ENCODE peak calls at places on chromosomes 7 and 10, in ten cellular contexts. O is heart left ventricle, C is sigmoid colon, J is epithelial cell of proximal tubule, Q is SK-N-SH, V is epithelial cell of esophagus, H is OCI-LY7, B is left ventricle myocardium inferior, U is Peyer's patch, W is brain microvascular endothelial cell. Z is an unnamed sample.

GRCh38 chr10:34739915-34740314 is 75.2 kb downstream of the PARD3 start:
- DNase-seq in Q (no peak), B (peak), V (peak), U (peak), H (no peak), C (peak), J (no peak), O (peak), W (peak), Z (peak)

GRCh38 chr10:119933179-119933578 is 40.6 kb downstream of the SEC23IP start:
- DNase-seq in V (no peak), B (no peak), O (no peak), C (no peak), H (peak), W (no peak), Q (peak), U (no peak), J (no peak), Z (no peak)

GRCh38 chr10:124422742-124423141 is 4.0 kb upstream of the OAT start:
- DNase-seq in B (no peak), C (no peak), W (no peak), Q (no peak), U (no peak), H (no peak), O (no peak), J (no peak), V (no peak), Z (no peak)

GRCh38 chr7:144437370-144438191 is 34.1 kb upstream of the NOBOX start:
- DNase-seq in J (peak), Q (peak), V (peak), B (no peak), U (no peak), C (no peak), W (peak), H (peak), O (no peak), Z (peak)

GRCh38 chr7:55415173-55415778 is 50.1 kb downstream of the LANCL2 start:
- DNase-seq in W (peak), B (peak), U (peak), Q (peak), C (peak), O (peak), H (peak), V (peak), J (no peak), Z (peak)

GRCh38 chr10:72009430-72010081 is 45.4 kb downstream of the CHST3 start:
- DNase-seq in B (peak), C (peak), W (peak), O (peak), H (no peak), Q (peak), U (no peak), J (no peak), V (peak), Z (peak)

GRCh38 chr10:89217057-89217990 is 10.2 kb upstream of the CH25H start:
- DNase-seq in W (peak), U (no peak), Q (peak), B (peak), C (peak), V (peak), O (no peak), J (no peak), H (peak), Z (peak)

GRCh38 chr10:132392811-132393694 is 3.9 kb upstream of the PWWP2B start:
- DNase-seq in V (peak), O (peak), C (peak), Q (no peak), U (peak), B (peak), W (no peak), H (no peak), J (no peak), Z (peak)

GRCh38 chr7:41955475-41956243 is 252.8 kb upstream of the INHBA start:
- DNase-seq in B (peak), U (peak), H (no peak), V (peak), W (peak), O (peak), Q (no peak), J (peak), C (peak), Z (peak)

GRCh38 chr7:144776447-144776846 is 59.4 kb downstream of the TPK1 start:
- DNase-seq in Q (no peak), U (no peak), W (no peak), O (no peak), V (no peak), C (no peak), H (no peak), B (no peak), J (no peak), Z (no peak)

GRCh38 chr7:1621718-1622117 is 48.4 kb upstream of the ELFN1 start:
- DNase-seq in W (no peak), U (no peak), H (no peak), J (no peak), V (no peak), B (no peak), C (no peak), Q (no peak), O (peak), Z (no peak)

GRCh38 chr10:78205457-78205856 is 171.8 kb downstream of the RPS24 start:
- DNase-seq in V (no peak), Q (no peak), O (no peak), U (no peak), J (no peak), B (no peak), W (no peak), H (peak), C (no peak), Z (no peak)

GRCh38 chr10:57624856-57625592 is 642.7 kb downstream of the IPMK start:
- DNase-seq in C (no peak), B (no peak), U (no peak), Q (no peak), V (peak), H (no peak), J (no peak), W (no peak), O (no peak), Z (no peak)

GRCh38 chr7:101519324-101520017 is 109.6 kb downstream of the MYL10 start:
- DNase-seq in W (peak), B (no peak), O (peak), H (no peak), V (no peak), U (no peak), J (no peak), Q (no peak), C (no peak), Z (peak)

GRCh38 chr10:126060232-126060935 is 164.0 kb downstream of the FANK1 start:
- DNase-seq in J (no peak), W (peak), B (peak), O (no peak), V (peak), C (no peak), Q (no peak), H (no peak), U (no peak), Z (peak)

DNA sequence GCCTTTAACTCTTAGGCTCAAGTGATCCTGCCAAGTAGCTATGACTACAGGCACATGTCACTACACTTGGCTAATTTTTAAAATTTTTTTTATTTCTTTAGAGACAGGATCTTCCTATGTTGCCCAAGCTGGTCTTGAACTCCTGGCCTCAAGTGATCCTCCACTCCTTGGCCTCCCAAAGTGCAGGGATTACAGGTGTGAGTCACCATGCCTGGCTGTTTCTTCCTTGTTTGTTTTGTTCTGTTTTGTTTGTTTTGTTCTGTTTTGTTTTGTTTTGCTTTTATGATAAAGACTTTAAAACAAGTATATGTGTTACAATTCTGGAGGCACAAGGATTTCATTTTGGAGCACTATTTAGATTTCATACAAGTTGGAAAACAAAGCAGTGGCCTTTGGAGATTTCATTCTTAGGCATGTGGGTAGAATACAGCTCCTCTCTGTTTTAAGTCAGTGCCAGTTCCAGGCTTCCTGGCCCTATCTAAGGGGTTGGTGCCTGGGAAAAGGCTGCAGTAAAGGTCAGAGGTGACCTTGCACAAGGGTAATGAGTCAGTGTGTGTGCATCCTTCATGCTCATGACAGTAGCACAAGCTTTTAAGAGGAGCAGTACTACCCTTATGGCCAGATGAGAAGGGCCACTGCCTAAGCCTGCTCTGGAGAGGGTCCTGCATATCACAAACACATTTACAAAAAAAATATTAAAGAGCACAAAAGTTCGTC is 17.8 kb downstream of the FGFBP3 start:
- DNase-seq in C (no peak), O (no peak), B (no peak), U (no peak), W (peak), Q (no peak), J (peak), V (peak), H (no peak), Z (peak)
- H3K4me3 ChIP-seq in C (no peak), O (no peak), B (no peak), U (no peak), W (no peak), Q (no peak), J (no peak), V (no peak), H (no peak), Z (no peak)

DNA sequence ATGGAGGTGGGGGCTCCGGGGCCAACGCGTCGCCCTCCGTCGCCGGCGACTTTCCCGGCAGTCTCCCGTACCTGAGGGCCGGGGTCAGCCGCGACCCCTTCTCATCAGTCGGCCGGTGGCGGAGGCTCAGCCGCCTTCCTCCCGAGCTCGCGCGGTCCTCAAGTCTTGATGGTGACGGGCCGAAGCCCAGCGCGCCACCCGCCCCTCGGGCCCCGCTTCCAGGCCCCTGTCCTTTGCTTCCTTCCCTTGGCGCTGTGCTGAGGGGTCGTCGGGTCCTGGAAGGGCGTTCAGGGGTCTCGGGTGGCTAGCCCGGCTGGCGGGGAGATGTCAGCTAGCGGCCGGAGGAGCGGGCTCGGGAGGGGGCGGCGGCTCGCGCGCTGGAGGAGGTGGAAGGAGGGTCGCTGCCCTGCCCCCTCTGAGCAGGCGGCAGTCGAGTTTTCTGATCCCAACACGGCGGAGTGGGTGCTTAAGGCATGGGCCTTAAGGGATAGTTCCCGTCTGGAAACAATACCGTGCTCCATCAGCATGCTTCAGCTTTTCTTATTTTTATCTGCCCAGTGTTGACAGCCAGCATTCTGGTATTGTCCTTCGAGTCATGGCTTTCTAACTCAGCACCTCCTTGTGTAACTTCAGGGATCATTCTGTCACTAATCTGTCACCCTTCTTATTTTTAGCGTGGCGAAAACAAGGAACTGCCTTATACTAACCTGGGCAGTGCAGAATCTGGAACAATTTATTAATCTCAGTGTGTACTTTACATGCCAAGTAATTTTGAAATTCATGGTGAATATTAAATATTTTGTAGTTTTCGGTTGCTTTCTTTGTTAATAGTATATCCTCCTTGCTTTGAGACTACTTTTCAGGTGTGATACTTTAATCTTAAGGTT is 748 bp downstream of the PHTF2 start:
- DNase-seq in C (peak), W (peak), O (peak), J (no peak), U (no peak), Q (peak), H (peak), V (peak), B (peak), Z (peak)
- TF ChIP-seq CTCF in C (peak), W (no peak), O (no peak), J (no peak), U (no peak), Q (peak), H (no peak), V (no peak), B (no peak), Z (no peak)

DNA sequence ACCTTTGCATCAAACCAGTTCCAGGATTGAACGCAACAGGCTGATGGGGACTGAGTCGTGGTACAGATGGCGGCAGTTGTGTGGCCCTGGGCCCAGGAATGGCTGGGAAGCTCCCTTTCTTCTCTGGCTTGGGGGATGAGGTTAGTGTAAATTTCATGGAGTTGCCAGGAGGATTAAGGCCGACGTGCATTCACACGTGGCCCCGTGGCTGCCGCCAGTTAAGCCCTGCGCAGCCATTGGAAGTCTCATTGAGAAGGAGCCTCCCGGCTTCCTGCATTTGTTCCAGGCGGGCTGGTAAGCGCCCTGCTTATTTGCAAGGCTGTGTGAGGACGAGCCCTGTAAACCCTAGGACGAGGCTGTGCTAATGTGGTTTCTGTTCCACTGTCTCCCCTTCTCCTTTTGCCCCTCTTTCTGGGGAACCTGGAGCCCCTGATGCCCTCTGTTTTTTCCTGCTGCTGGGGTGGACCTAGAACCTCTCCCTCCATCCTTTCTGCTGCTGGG is 174.7 kb upstream of the TNRC18 start:
- DNase-seq in J (no peak), U (peak), Q (no peak), H (no peak), V (no peak), W (no peak), B (no peak), O (no peak), C (peak), Z (peak)
- H3K4me3 ChIP-seq in J (no peak), U (no peak), Q (no peak), H (no peak), V (no peak), W (no peak), B (no peak), O (no peak), C (no peak), Z (peak)

DNA sequence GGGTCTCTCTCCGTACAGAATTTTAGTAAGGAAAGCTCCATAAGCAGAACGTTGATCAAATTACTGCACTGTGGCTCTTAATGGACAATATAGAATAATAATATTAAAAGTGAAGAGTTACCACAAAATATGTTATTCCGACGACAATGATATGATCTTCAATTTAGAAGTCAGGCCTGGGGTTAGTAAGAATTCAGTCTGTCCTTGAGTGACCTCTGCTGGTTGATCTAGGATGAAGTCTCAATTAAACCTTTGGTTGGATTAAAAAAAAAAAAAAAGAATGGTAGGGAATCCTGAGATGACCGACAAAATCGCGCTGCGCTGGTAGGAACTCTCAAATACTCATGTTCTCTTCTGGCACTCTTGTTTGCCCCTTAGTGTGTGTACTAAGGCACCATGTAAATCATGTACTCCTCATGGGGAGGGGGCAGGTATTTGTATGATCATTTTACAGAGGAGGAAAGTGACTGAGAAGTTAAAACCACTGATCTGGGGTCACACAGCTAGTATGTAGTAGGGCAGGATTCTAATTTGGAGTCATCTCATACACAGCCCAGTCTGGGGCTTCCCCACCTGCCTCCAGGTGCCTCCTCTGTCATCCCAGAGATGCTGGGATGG is 161.3 kb upstream of the NPVF start:
- DNase-seq in Q (peak), B (no peak), O (no peak), V (peak), W (peak), H (peak), J (no peak), C (no peak), U (no peak), Z (peak)
- TF ChIP-seq CTCF in Q (peak), B (peak), O (peak), V (peak), W (peak), H (peak), J (peak), C (peak), U (peak), Z (peak)

GRCh38 chr7:10950494-10950893 is 23.2 kb upstream of the PHF14 start:
- DNase-seq in C (no peak), W (no peak), O (no peak), J (no peak), H (no peak), U (no peak), V (no peak), B (no peak), Q (no peak), Z (no peak)

GRCh38 chr7:10956528-10956927 is 17.1 kb upstream of the PHF14 start:
- DNase-seq in O (no peak), Q (no peak), J (no peak), H (no peak), B (no peak), W (no peak), C (no peak), V (no peak), U (no peak), Z (no peak)

GRCh38 chr7:10952588-10952987 is 21.1 kb upstream of the PHF14 start:
- DNase-seq in Q (no peak), J (no peak), H (no peak), B (no peak), O (no peak), W (no peak), U (no peak), C (no peak), V (no peak), Z (no peak)
- H3K4me3 ChIP-seq in Q (no peak), J (no peak), H (no peak), B (no peak), O (no peak), W (no peak), U (no peak), C (no peak), V (no peak), Z (no peak)

GRCh38 chr7:23358152-23358674 is 59.1 kb downstream of the MALSU1 start:
- DNase-seq in B (no peak), H (no peak), V (no peak), Q (no peak), O (no peak), W (no peak), U (no peak), C (no peak), J (no peak), Z (no peak)

GRCh38 chr7:23356726-23357125 is 57.6 kb downstream of the MALSU1 start:
- DNase-seq in U (no peak), J (no peak), V (no peak), C (no peak), H (no peak), O (no peak), Q (no peak), W (peak), B (no peak), Z (no peak)

GRCh38 chr7:23353172-23353571 is 54.0 kb downstream of the MALSU1 start:
- DNase-seq in J (peak), V (no peak), W (no peak), C (no peak), O (no peak), H (peak), Q (no peak), B (no peak), U (no peak), Z (no peak)

GRCh38 chr7:23356168-23356567 is 57.0 kb downstream of the MALSU1 start:
- DNase-seq in C (no peak), W (no peak), V (no peak), U (no peak), O (no peak), H (no peak), B (no peak), J (no peak), Q (no peak), Z (no peak)

DNA sequence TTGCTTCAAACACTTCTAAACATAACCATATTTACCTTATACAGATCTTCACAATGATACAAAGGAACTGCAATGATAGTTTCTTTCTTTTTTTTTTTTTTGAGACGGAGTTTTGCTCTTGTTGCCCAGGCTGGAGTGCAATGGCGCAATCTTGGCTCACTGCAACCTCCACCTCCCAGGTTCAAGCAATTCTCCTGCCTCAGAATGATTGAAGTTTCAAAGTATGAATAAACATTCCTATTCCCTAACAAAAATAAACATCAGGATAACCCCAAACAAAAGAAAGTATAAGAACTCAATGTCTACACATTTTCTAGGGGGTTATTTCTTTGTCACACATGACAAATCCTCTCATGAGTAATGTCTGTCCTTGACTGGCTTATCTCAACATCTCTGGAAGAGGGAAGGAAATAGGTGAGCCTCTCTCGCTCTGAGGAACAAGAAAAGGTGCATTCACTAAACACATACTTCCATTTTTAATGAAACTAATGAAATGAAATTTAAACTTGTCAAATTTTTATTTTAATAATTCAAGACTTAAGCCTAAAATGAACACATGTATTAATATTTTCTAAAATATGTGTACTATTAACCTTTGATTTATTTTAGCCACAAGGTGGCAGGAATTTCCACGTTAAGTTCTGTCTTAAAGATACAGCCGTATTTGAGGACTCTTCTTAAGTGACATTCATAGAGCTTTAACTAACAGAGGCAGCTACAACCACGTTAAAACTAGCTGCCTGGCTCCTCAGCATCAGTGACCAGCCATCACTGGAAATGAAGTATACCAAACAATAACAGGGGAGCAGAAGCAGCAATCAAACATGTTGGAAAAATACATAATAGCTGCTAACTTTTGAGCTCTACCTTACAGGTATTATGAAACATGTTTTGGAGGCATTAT is 58.3 kb downstream of the MALSU1 start:
- DNase-seq in Q (no peak), U (no peak), H (peak), V (peak), W (no peak), O (no peak), J (peak), B (no peak), C (no peak), Z (peak)
- TF ChIP-seq CTCF in Q (peak), U (no peak), H (peak), V (peak), W (peak), O (no peak), J (peak), B (peak), C (no peak), Z (peak)

Z was measured in AG10803.